ENCODE peak calls at places on chromosomes 13 and 19, in seven cellular contexts. C is iPS-NIHi11; K is activated T-cell treated with anti-CD3 and anti-CD28 coated beads, Interleukin-2, amount 50 U/mL, for 4 hours; W is T-helper 1 cell; L is AG09319; E is right atrium auricular region; T is stimulated activated CD4-positive, alpha-beta T cell treated with anti-CD3 and anti-CD28 coated beads, Interleukin-4, amount 100 ng/mL, for 4 hours. P is an unnamed sample.

GRCh38 chr13:27080018-27080948 is 91.3 kb downstream of the USP12 start:
- DNase-seq in W (no peak), C (no peak), T (no peak), K (no peak), E (no peak), L (no peak), P (no peak)

GRCh38 chr13:75908137-75908536 is 272.0 kb downstream of the LMO7 start:
- DNase-seq in C (no peak), E (no peak), K (no peak), W (no peak), L (peak; percentile 31), T (no peak), P (no peak)

GRCh38 chr19:41619018-41619571 is 7.8 kb downstream of the CEACAM4 start:
- DNase-seq in K (no peak), L (no peak), E (no peak), C (no peak), W (no peak), T (no peak), P (no peak)

GRCh38 chr13:110301606-110302131 is 5.3 kb downstream of the COL4A1 start:
- DNase-seq in L (no peak), C (no peak), W (no peak), K (no peak), T (no peak), E (peak; percentile 56), P (peak; percentile 74)

GRCh38 chr19:47305309-47305751 is 4.3 kb upstream of the C5AR1 start:
- DNase-seq in K (peak; percentile 57), L (peak; percentile 92), C (peak; percentile 83), W (peak; percentile 14), E (peak; percentile 79), T (peak; percentile 33), P (no peak)

GRCh38 chr19:49161987-49162386 is 4.4 kb downstream of the TRPM4 start:
- DNase-seq in W (no peak), C (no peak), K (no peak), L (no peak), T (no peak), E (no peak), P (no peak)

GRCh38 chr13:98752111-98752941 is at the start of gene SLC15A1:
- DNase-seq in L (no peak), K (no peak), C (peak; percentile 76), W (no peak), T (no peak), E (no peak), P (no peak)

GRCh38 chr13:108426893-108427292 is 157.4 kb downstream of the TNFSF13B start:
- DNase-seq in L (no peak), T (no peak), W (no peak), K (no peak), C (no peak), E (no peak), P (no peak)

GRCh38 chr13:109309625-109310363 is 476.6 kb downstream of the IRS2 start:
- DNase-seq in E (no peak), C (no peak), K (no peak), T (no peak), L (no peak), W (no peak), P (no peak)

GRCh38 chr19:662207-662961 is 630 bp downstream of the RNF126 start:
- DNase-seq in W (peak; percentile 67), L (no peak), T (peak; percentile 78), E (no peak), C (peak; percentile 68), K (peak; percentile 68), P (no peak)

GRCh38 chr19:53977991-53978731 is 13.3 kb upstream of the CACNG6 start:
- DNase-seq in K (no peak), E (peak; percentile 60), C (peak; percentile 82), L (peak; percentile 52), T (peak; percentile 33), W (peak; percentile 46), P (no peak)

GRCh38 chr19:16330368-16330801 is 5.8 kb downstream of the KLF2 start:
- DNase-seq in W (peak; percentile 97), C (peak; percentile 57), T (peak; percentile 97), K (peak; percentile 93), L (no peak), E (peak; percentile 93), P (peak; percentile 94)

GRCh38 chr13:113404723-113405471 is 41.0 kb upstream of the GRTP1 start:
- DNase-seq in L (no peak), T (no peak), E (no peak), K (no peak), C (no peak), W (no peak), P (peak; percentile 68)

GRCh38 chr13:38685974-38686571 is 804 bp upstream of the FREM2 start:
- DNase-seq in C (peak; percentile 59), E (no peak), K (no peak), W (no peak), T (no peak), L (no peak), P (no peak)

GRCh38 chr13:113862191-113862765 is 1.6 kb downstream of the GAS6 start:
- DNase-seq in W (no peak), L (no peak), T (no peak), C (no peak), K (no peak), E (no peak), P (peak; percentile 71)

GRCh38 chr13:31980842-31981241 is 50.7 kb upstream of the FRY start:
- DNase-seq in C (no peak), W (no peak), L (no peak), E (no peak), T (no peak), K (no peak), P (no peak)

GRCh38 chr13:46051958-46052313 is 610 bp downstream of the ZC3H13 start:
- DNase-seq in E (no peak), L (no peak), T (no peak), C (no peak), K (no peak), W (no peak), P (no peak)

P was measured in coronary artery.